ENCODE peak calls at places on chromosome 21, in six cellular contexts. P is esophagus squamous epithelium, Z is neuronal stem cell, O is cardiac muscle cell, M is HCT116, T is PC-3. F is an unnamed sample.

GRCh38 chr21:14862794-14863720 is 201.7 kb downstream of the NRIP1 start:
- DNase-seq in Z (no peak), M (no peak), T (peak; percentile 49), O (peak; percentile 43), P (no peak), F (no peak)

GRCh38 chr21:45146801-45147200 is 72.4 kb downstream of the ADARB1 start:
- DNase-seq in T (no peak), M (no peak), O (no peak), P (no peak), Z (no peak), F (no peak)

GRCh38 chr21:27734146-27734545 is 767.3 kb upstream of the ADAMTS5 start:
- DNase-seq in Z (no peak), O (peak; percentile 79), M (no peak), T (peak; percentile 17), P (no peak), F (no peak)

GRCh38 chr21:28608646-28609045 is 384.0 kb downstream of the LTN1 start:
- DNase-seq in M (no peak), T (no peak), P (no peak), O (no peak), Z (no peak), F (no peak)

GRCh38 chr21:44732263-44732662 is 20.9 kb upstream of the TSPEAR start:
- DNase-seq in O (no peak), Z (no peak), T (no peak), M (no peak), P (no peak), F (no peak)

GRCh38 chr21:27622636-27623035 is 655.7 kb upstream of the ADAMTS5 start:
- DNase-seq in P (no peak), Z (no peak), M (no peak), T (no peak), O (no peak), F (no peak)

GRCh38 chr21:40254540-40255455 is 387.6 kb downstream of the PCP4 start:
- DNase-seq in Z (no peak), M (no peak), P (no peak), T (no peak), O (no peak), F (peak; percentile 69)

GRCh38 chr21:44370027-44370735 is 16.8 kb downstream of the TRPM2 start:
- DNase-seq in Z (peak; percentile 37), O (peak; percentile 2), M (no peak), T (peak; percentile 77), P (no peak), F (peak; percentile 26)

GRCh38 chr21:29168874-29169273 is 38.4 kb downstream of the MAP3K7CL start:
- DNase-seq in O (no peak), M (peak; percentile 75), P (no peak), Z (no peak), T (peak; percentile 98), F (peak; percentile 85)

GRCh38 chr21:19648376-19648775 is 1244.8 kb upstream of the TMPRSS15 start:
- DNase-seq in T (peak; percentile 29), M (no peak), P (no peak), O (no peak), Z (no peak), F (no peak)

GRCh38 chr21:25370311-25370744 is 237.0 kb downstream of the MRPL39 start:
- DNase-seq in O (peak; percentile 83), P (no peak), Z (no peak), M (no peak), T (peak; percentile 97), F (peak; percentile 75)

GRCh38 chr21:15679630-15680029 is 50.2 kb upstream of the USP25 start:
- DNase-seq in Z (no peak), O (no peak), M (no peak), P (no peak), T (no peak), F (no peak)

GRCh38 chr21:26842976-26843911 is 2.0 kb downstream of the ADAMTS1 start:
- DNase-seq in T (peak; percentile 96), O (peak; percentile 96), M (no peak), P (no peak), Z (peak; percentile 68), F (peak; percentile 74)

GRCh38 chr21:32884062-32884461 is 112.5 kb upstream of the PAXBP1 start:
- DNase-seq in Z (no peak), P (no peak), O (no peak), M (peak; percentile 0), T (no peak), F (no peak)

GRCh38 chr21:14773777-14774345 is 227.7 kb upstream of the SAMSN1 start:
- DNase-seq in T (peak; percentile 77), Z (peak; percentile 23), O (peak; percentile 46), P (no peak), M (peak; percentile 29), F (peak; percentile 5)

GRCh38 chr21:39175154-39175553 is 8.1 kb downstream of the PSMG1 start:
- DNase-seq in P (no peak), Z (no peak), O (peak; percentile 36), T (peak; percentile 63), M (no peak), F (no peak)

GRCh38 chr21:35748683-35749314 is 311.5 kb downstream of the SETD4 start:
- DNase-seq in P (no peak), M (no peak), Z (no peak), O (no peak), T (no peak), F (no peak)

GRCh38 chr21:44804762-44805161 is 3.1 kb upstream of the UBE2G2 start:
- DNase-seq in P (no peak), T (no peak), O (no peak), M (no peak), Z (no peak), F (no peak)

GRCh38 chr21:26513212-26513611 is 59.9 kb downstream of the CYYR1 start:
- DNase-seq in T (peak; percentile 77), M (no peak), O (peak; percentile 39), Z (no peak), P (no peak), F (no peak)

GRCh38 chr21:28899744-28900143 is 92.9 kb downstream of the LTN1 start:
- DNase-seq in T (peak; percentile 11), Z (no peak), M (no peak), O (peak; percentile 70), P (no peak), F (no peak)

GRCh38 chr21:43819511-43820405 is 30.4 kb downstream of the RRP1 start:
- DNase-seq in T (no peak), M (no peak), O (no peak), P (no peak), Z (no peak), F (no peak)

GRCh38 chr21:15820857-15821256 is 91.1 kb downstream of the USP25 start:
- DNase-seq in T (peak; percentile 18), M (no peak), Z (no peak), O (no peak), P (no peak), F (no peak)

GRCh38 chr21:15192243-15192642 is 127.4 kb upstream of the NRIP1 start:
- DNase-seq in M (no peak), T (peak; percentile 99), O (peak; percentile 62), Z (no peak), P (no peak), F (peak; percentile 87)

GRCh38 chr21:46180079-46180722 is 4.1 kb downstream of the SPATC1L start:
- DNase-seq in Z (no peak), P (no peak), M (no peak), O (no peak), T (no peak), F (no peak)
- H3K27ac ChIP-seq in Z (no peak overlapping the region), P (no peak overlapping the region), M (no peak overlapping the region), O (no peak overlapping the region), T (no peak overlapping the region), F (no peak overlapping the region)

DNA sequence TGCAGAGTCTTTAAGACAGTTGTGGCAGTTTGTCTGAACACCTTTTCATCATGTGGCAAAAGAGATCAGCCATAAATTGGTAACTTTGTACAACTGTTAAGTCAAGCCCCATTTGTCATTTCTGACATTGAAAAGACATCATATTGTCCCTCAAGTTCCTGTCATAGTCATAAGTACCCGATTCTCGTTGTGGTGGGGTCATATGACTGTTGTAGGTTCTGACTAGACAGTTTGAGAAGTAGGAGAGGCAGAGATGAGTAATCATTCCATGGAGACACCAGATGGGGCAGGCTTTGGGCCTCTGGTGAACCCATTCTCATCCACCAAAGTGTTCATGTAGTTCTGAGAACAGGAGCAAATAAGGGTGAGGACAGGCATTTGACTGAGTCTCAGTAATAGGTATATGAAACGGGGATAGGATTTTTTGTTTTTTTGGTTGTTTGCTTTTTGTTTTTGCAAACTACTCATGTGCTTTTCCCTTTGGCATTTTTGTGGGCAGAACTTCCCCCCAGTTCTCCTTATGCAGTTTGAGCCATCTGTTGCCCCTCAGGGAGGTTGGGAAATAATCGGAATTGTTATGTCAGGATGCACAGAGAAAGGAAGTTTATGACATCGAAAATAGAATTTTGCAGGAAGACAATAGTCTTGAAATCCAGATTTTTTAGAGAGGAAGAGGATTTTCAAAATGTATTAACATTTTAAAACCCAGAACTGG is 86.9 kb upstream of the KCNE2 start:
- DNase-seq in M (no peak), Z (no peak), T (peak; percentile 6), O (no peak), P (no peak), F (no peak)
- H3K27ac ChIP-seq in M (no peak overlapping the region), Z (no peak overlapping the region), T (no peak overlapping the region), O (no peak overlapping the region), P (no peak overlapping the region), F (no peak overlapping the region)

GRCh38 chr21:42370894-42371654 is 4.7 kb upstream of the TFF1 start:
- DNase-seq in P (no peak), O (no peak), Z (no peak), M (no peak), T (no peak), F (no peak)

GRCh38 chr21:42373181-42373907 is 7.0 kb upstream of the TFF1 start:
- DNase-seq in P (no peak), O (no peak), M (no peak), Z (no peak), T (no peak), F (no peak)

GRCh38 chr21:42367379-42368165 is 1.2 kb upstream of the TFF1 start:
- DNase-seq in O (no peak), Z (no peak), M (no peak), P (no peak), T (peak; percentile 31), F (no peak)

GRCh38 chr21:42366292-42367010 is at the start of gene TFF1:
- DNase-seq in T (peak; percentile 95), Z (no peak), O (no peak), M (no peak), P (no peak), F (no peak)

GRCh38 chr21:42369821-42370220 is 3.5 kb upstream of the TFF1 start:
- DNase-seq in T (no peak), M (no peak), P (no peak), O (no peak), Z (no peak), F (no peak)
- H3K27ac ChIP-seq in T (no peak overlapping the region), M (no peak overlapping the region), P (no peak overlapping the region), O (no peak overlapping the region), Z (no peak overlapping the region), F (no peak overlapping the region)

GRCh38 chr21:31559368-31560119 is 99.9 kb upstream of the SOD1 start:
- DNase-seq in P (peak; percentile 27), M (peak; percentile 86), T (peak; percentile 93), Z (peak; percentile 98), O (peak; percentile 98), F (peak; percentile 84)
- H3K27ac ChIP-seq in P (peak overlapping the region; percentile 63), M (peak overlapping the region; percentile 66), T (no peak overlapping the region), Z (peak overlapping the region; percentile 95), O (peak overlapping the region; percentile 27), F (no peak overlapping the region)

GRCh38 chr21:36882776-36883175 is 83.7 kb downstream of the HLCS start:
- DNase-seq in M (no peak), O (no peak), T (no peak), Z (no peak), P (no peak), F (no peak)
- H3K27ac ChIP-seq in M (no peak overlapping the region), O (no peak overlapping the region), T (peak overlapping the region; percentile 95), Z (no peak overlapping the region), P (no peak overlapping the region), F (no peak overlapping the region)